ENCODE peak calls at places on chromosome 19, in eight cellular contexts. One of them, this sample, is unnamed.

GRCh38 chr19:2623743-2624142 is 78.8 kb downstream of the GNG7 start:
- DNase-seq in T-cell: no peak
- DNase-seq in NCI-H1092 treated with DMSO at 0.1 percent for 48 hours: no peak
- DNase-seq in GM20000: no peak
- DNase-seq in colonic mucosa: no peak
- DNase-seq in NCI-H2081 treated with DMSO at 0.1 percent for 48 hours: no peak
- DNase-seq in non-pigmented ciliary epithelial cell: no peak
- DNase-seq in fibroblast of the conjunctiva: no peak
- DNase-seq in this sample: no peak

GRCh38 chr19:53977991-53978731 is 13.3 kb upstream of the CACNG6 start:
- DNase-seq in NCI-H1092 treated with DMSO at 0.1 percent for 48 hours: no peak
- DNase-seq in fibroblast of the conjunctiva: peak; percentile 56
- DNase-seq in NCI-H2081 treated with DMSO at 0.1 percent for 48 hours: no peak
- DNase-seq in colonic mucosa: no peak
- DNase-seq in T-cell: peak; percentile 20
- DNase-seq in non-pigmented ciliary epithelial cell: peak; percentile 89
- DNase-seq in GM20000: no peak
- DNase-seq in this sample: no peak

GRCh38 chr19:39679791-39680168 is 24.1 kb downstream of the LGALS16 start:
- DNase-seq in NCI-H2081 treated with DMSO at 0.1 percent for 48 hours: no peak
- DNase-seq in T-cell: no peak
- DNase-seq in non-pigmented ciliary epithelial cell: no peak
- DNase-seq in NCI-H1092 treated with DMSO at 0.1 percent for 48 hours: no peak
- DNase-seq in GM20000: peak; percentile 15
- DNase-seq in fibroblast of the conjunctiva: no peak
- DNase-seq in colonic mucosa: no peak
- DNase-seq in this sample: no peak

GRCh38 chr19:46944918-46945628 is 74.6 kb upstream of the NPAS1 start:
- DNase-seq in NCI-H1092 treated with DMSO at 0.1 percent for 48 hours: no peak
- DNase-seq in NCI-H2081 treated with DMSO at 0.1 percent for 48 hours: no peak
- DNase-seq in T-cell: no peak
- DNase-seq in fibroblast of the conjunctiva: no peak
- DNase-seq in colonic mucosa: peak; percentile 53
- DNase-seq in non-pigmented ciliary epithelial cell: no peak
- DNase-seq in GM20000: no peak
- DNase-seq in this sample: no peak

GRCh38 chr19:3507371-3508120 is 1.4 kb downstream of the FZR1 start:
- DNase-seq in fibroblast of the conjunctiva: no peak
- DNase-seq in NCI-H1092 treated with DMSO at 0.1 percent for 48 hours: no peak
- DNase-seq in colonic mucosa: peak; percentile 45
- DNase-seq in NCI-H2081 treated with DMSO at 0.1 percent for 48 hours: no peak
- DNase-seq in T-cell: peak; percentile 26
- DNase-seq in GM20000: no peak
- DNase-seq in non-pigmented ciliary epithelial cell: no peak
- DNase-seq in this sample: no peak

GRCh38 chr19:48441360-48442050 is 4.3 kb upstream of the GRWD1 start:
- DNase-seq in colonic mucosa: no peak
- DNase-seq in NCI-H1092 treated with DMSO at 0.1 percent for 48 hours: no peak
- DNase-seq in T-cell: no peak
- DNase-seq in fibroblast of the conjunctiva: no peak
- DNase-seq in non-pigmented ciliary epithelial cell: no peak
- DNase-seq in GM20000: no peak
- DNase-seq in NCI-H2081 treated with DMSO at 0.1 percent for 48 hours: no peak
- DNase-seq in this sample: no peak

GRCh38 chr19:2457394-2458037 is 757 bp upstream of the LMNB2 start:
- DNase-seq in NCI-H2081 treated with DMSO at 0.1 percent for 48 hours: no peak
- DNase-seq in T-cell: no peak
- DNase-seq in colonic mucosa: no peak
- DNase-seq in NCI-H1092 treated with DMSO at 0.1 percent for 48 hours: no peak
- DNase-seq in non-pigmented ciliary epithelial cell: no peak
- DNase-seq in fibroblast of the conjunctiva: no peak
- DNase-seq in GM20000: no peak
- DNase-seq in this sample: no peak

GRCh38 chr19:45905016-45905415 is 2.6 kb upstream of the MYPOP start:
- DNase-seq in fibroblast of the conjunctiva: no peak
- DNase-seq in NCI-H2081 treated with DMSO at 0.1 percent for 48 hours: no peak
- DNase-seq in GM20000: no peak
- DNase-seq in T-cell: no peak
- DNase-seq in non-pigmented ciliary epithelial cell: no peak
- DNase-seq in colonic mucosa: no peak
- DNase-seq in NCI-H1092 treated with DMSO at 0.1 percent for 48 hours: no peak
- DNase-seq in this sample: no peak

GRCh38 chr19:18009412-18010066 is 1.6 kb downstream of the ARRDC2 start:
- DNase-seq in fibroblast of the conjunctiva: no peak
- DNase-seq in NCI-H1092 treated with DMSO at 0.1 percent for 48 hours: no peak
- DNase-seq in non-pigmented ciliary epithelial cell: no peak
- DNase-seq in GM20000: no peak
- DNase-seq in NCI-H2081 treated with DMSO at 0.1 percent for 48 hours: no peak
- DNase-seq in colonic mucosa: no peak
- DNase-seq in T-cell: no peak
- DNase-seq in this sample: no peak

GRCh38 chr19:46133101-46133627 is 8.7 kb upstream of the IGFL3 start:
- DNase-seq in NCI-H2081 treated with DMSO at 0.1 percent for 48 hours: no peak
- DNase-seq in colonic mucosa: peak; percentile 29
- DNase-seq in GM20000: no peak
- DNase-seq in T-cell: no peak
- DNase-seq in fibroblast of the conjunctiva: peak; percentile 87
- DNase-seq in non-pigmented ciliary epithelial cell: peak; percentile 98
- DNase-seq in NCI-H1092 treated with DMSO at 0.1 percent for 48 hours: peak; percentile 55
- DNase-seq in this sample: peak; percentile 94

GRCh38 chr19:14871619-14872230 is 14.2 kb downstream of the OR7A17 start:
- DNase-seq in fibroblast of the conjunctiva: no peak
- DNase-seq in non-pigmented ciliary epithelial cell: no peak
- DNase-seq in T-cell: no peak
- DNase-seq in GM20000: peak; percentile 13
- DNase-seq in colonic mucosa: no peak
- DNase-seq in NCI-H1092 treated with DMSO at 0.1 percent for 48 hours: peak; percentile 4
- DNase-seq in NCI-H2081 treated with DMSO at 0.1 percent for 48 hours: no peak
- DNase-seq in this sample: peak; percentile 32

GRCh38 chr19:13120817-13121216 is 2.8 kb downstream of the NACC1 start:
- DNase-seq in NCI-H2081 treated with DMSO at 0.1 percent for 48 hours: no peak
- DNase-seq in T-cell: no peak
- DNase-seq in non-pigmented ciliary epithelial cell: no peak
- DNase-seq in colonic mucosa: no peak
- DNase-seq in GM20000: no peak
- DNase-seq in NCI-H1092 treated with DMSO at 0.1 percent for 48 hours: no peak
- DNase-seq in fibroblast of the conjunctiva: no peak
- DNase-seq in this sample: no peak

GRCh38 chr19:24033308-24033961 is 53.6 kb upstream of the ZNF254 start:
- DNase-seq in T-cell: peak; percentile 84
- DNase-seq in NCI-H1092 treated with DMSO at 0.1 percent for 48 hours: peak; percentile 91
- DNase-seq in non-pigmented ciliary epithelial cell: peak; percentile 76
- DNase-seq in NCI-H2081 treated with DMSO at 0.1 percent for 48 hours: peak; percentile 69
- DNase-seq in colonic mucosa: peak; percentile 95
- DNase-seq in fibroblast of the conjunctiva: peak; percentile 86
- DNase-seq in GM20000: peak; percentile 94
- DNase-seq in this sample: peak; percentile 91

GRCh38 chr19:12939292-12939606 is 840 bp downstream of the CALR start:
- DNase-seq in GM20000: peak; percentile 36
- DNase-seq in T-cell: no peak
- DNase-seq in NCI-H1092 treated with DMSO at 0.1 percent for 48 hours: no peak
- DNase-seq in fibroblast of the conjunctiva: no peak
- DNase-seq in colonic mucosa: no peak
- DNase-seq in NCI-H2081 treated with DMSO at 0.1 percent for 48 hours: no peak
- DNase-seq in non-pigmented ciliary epithelial cell: peak; percentile 26
- DNase-seq in this sample: no peak

GRCh38 chr19:20964798-20965197 is 41.7 kb downstream of the ZNF85 start:
- DNase-seq in fibroblast of the conjunctiva: no peak
- DNase-seq in GM20000: no peak
- DNase-seq in T-cell: no peak
- DNase-seq in non-pigmented ciliary epithelial cell: no peak
- DNase-seq in NCI-H1092 treated with DMSO at 0.1 percent for 48 hours: no peak
- DNase-seq in NCI-H2081 treated with DMSO at 0.1 percent for 48 hours: no peak
- DNase-seq in colonic mucosa: no peak
- DNase-seq in this sample: no peak

GRCh38 chr19:5828661-5829566 is 10.6 kb downstream of the FUT6 start:
- DNase-seq in colonic mucosa: no peak
- DNase-seq in GM20000: peak; percentile 74
- DNase-seq in fibroblast of the conjunctiva: no peak
- DNase-seq in T-cell: no peak
- DNase-seq in non-pigmented ciliary epithelial cell: no peak
- DNase-seq in NCI-H1092 treated with DMSO at 0.1 percent for 48 hours: peak; percentile 88
- DNase-seq in NCI-H2081 treated with DMSO at 0.1 percent for 48 hours: peak; percentile 22
- DNase-seq in this sample: no peak

GRCh38 chr19:43532571-43532961 is 422 bp upstream of the ZNF575 start:
- DNase-seq in NCI-H2081 treated with DMSO at 0.1 percent for 48 hours: no peak
- DNase-seq in fibroblast of the conjunctiva: no peak
- DNase-seq in non-pigmented ciliary epithelial cell: no peak
- DNase-seq in T-cell: no peak
- DNase-seq in colonic mucosa: peak; percentile 90
- DNase-seq in GM20000: peak; percentile 67
- DNase-seq in NCI-H1092 treated with DMSO at 0.1 percent for 48 hours: peak; percentile 61
- DNase-seq in this sample: no peak

GRCh38 chr19:18500376-18500775 is 21.5 kb downstream of the ELL start:
- DNase-seq in T-cell: no peak
- DNase-seq in NCI-H2081 treated with DMSO at 0.1 percent for 48 hours: no peak
- DNase-seq in GM20000: no peak
- DNase-seq in non-pigmented ciliary epithelial cell: no peak
- DNase-seq in NCI-H1092 treated with DMSO at 0.1 percent for 48 hours: no peak
- DNase-seq in fibroblast of the conjunctiva: no peak
- DNase-seq in colonic mucosa: no peak
- DNase-seq in this sample: no peak

GRCh38 chr19:16496613-16496983 is 404 bp downstream of the C19orf44 start:
- DNase-seq in T-cell: no peak
- DNase-seq in GM20000: no peak
- DNase-seq in colonic mucosa: peak; percentile 31
- DNase-seq in NCI-H1092 treated with DMSO at 0.1 percent for 48 hours: no peak
- DNase-seq in NCI-H2081 treated with DMSO at 0.1 percent for 48 hours: no peak
- DNase-seq in non-pigmented ciliary epithelial cell: peak; percentile 15
- DNase-seq in fibroblast of the conjunctiva: no peak
- DNase-seq in this sample: no peak

GRCh38 chr19:900302-901111 is 7.2 kb downstream of the RNU6-9 start:
- DNase-seq in GM20000: no peak
- DNase-seq in NCI-H2081 treated with DMSO at 0.1 percent for 48 hours: no peak
- DNase-seq in T-cell: no peak
- DNase-seq in colonic mucosa: peak; percentile 51
- DNase-seq in non-pigmented ciliary epithelial cell: no peak
- DNase-seq in fibroblast of the conjunctiva: no peak
- DNase-seq in NCI-H1092 treated with DMSO at 0.1 percent for 48 hours: no peak
- DNase-seq in this sample: no peak

GRCh38 chr19:55452381-55453325 is 8.8 kb downstream of the ISOC2 start:
- DNase-seq in GM20000: no peak
- DNase-seq in NCI-H2081 treated with DMSO at 0.1 percent for 48 hours: peak; percentile 69
- DNase-seq in T-cell: peak; percentile 27
- DNase-seq in fibroblast of the conjunctiva: no peak
- DNase-seq in NCI-H1092 treated with DMSO at 0.1 percent for 48 hours: peak; percentile 86
- DNase-seq in colonic mucosa: peak; percentile 63
- DNase-seq in non-pigmented ciliary epithelial cell: no peak
- DNase-seq in this sample: peak; percentile 85

GRCh38 chr19:39967561-39967960 is 3.4 kb upstream of the PSMC4 start:
- DNase-seq in non-pigmented ciliary epithelial cell: no peak
- DNase-seq in colonic mucosa: peak; percentile 4
- DNase-seq in GM20000: no peak
- DNase-seq in fibroblast of the conjunctiva: no peak
- DNase-seq in NCI-H2081 treated with DMSO at 0.1 percent for 48 hours: no peak
- DNase-seq in NCI-H1092 treated with DMSO at 0.1 percent for 48 hours: no peak
- DNase-seq in T-cell: no peak
- DNase-seq in this sample: no peak

GRCh38 chr19:31818740-31819228 is 469.5 kb upstream of the TSHZ3 start:
- DNase-seq in T-cell: no peak
- DNase-seq in NCI-H2081 treated with DMSO at 0.1 percent for 48 hours: no peak
- DNase-seq in non-pigmented ciliary epithelial cell: no peak
- DNase-seq in GM20000: no peak
- DNase-seq in fibroblast of the conjunctiva: no peak
- DNase-seq in colonic mucosa: no peak
- DNase-seq in NCI-H1092 treated with DMSO at 0.1 percent for 48 hours: no peak
- DNase-seq in this sample: no peak

GRCh38 chr19:16771618-16772017 is 52.0 kb downstream of the NWD1 start:
- DNase-seq in T-cell: peak; percentile 64
- DNase-seq in fibroblast of the conjunctiva: peak; percentile 83
- DNase-seq in NCI-H2081 treated with DMSO at 0.1 percent for 48 hours: peak; percentile 11
- DNase-seq in GM20000: peak; percentile 80
- DNase-seq in NCI-H1092 treated with DMSO at 0.1 percent for 48 hours: peak; percentile 65
- DNase-seq in colonic mucosa: peak; percentile 84
- DNase-seq in non-pigmented ciliary epithelial cell: peak; percentile 26
- DNase-seq in this sample: peak; percentile 50